ENCODE peak calls at places on chromosome 18, in four cellular contexts. One of them, this sample, is unnamed.

GRCh38 chr18:44895176-44895798 is 214.6 kb downstream of the SETBP1 start:
- DNase-seq in GM12878: peak; percentile 53
- DNase-seq in K562: peak; percentile 22
- DNase-seq in HL-60: peak; percentile 27
- DNase-seq in this sample: no peak

GRCh38 chr18:1014496-1014895 is 109.8 kb downstream of the ADCYAP1 start:
- DNase-seq in GM12878: no peak
- DNase-seq in K562: no peak
- DNase-seq in HL-60: no peak
- DNase-seq in this sample: no peak

GRCh38 chr18:13414102-13414501 is 195.5 kb downstream of the LDLRAD4 start:
- DNase-seq in HL-60: no peak
- DNase-seq in GM12878: no peak
- DNase-seq in K562: no peak
- DNase-seq in this sample: no peak

GRCh38 chr18:68623342-68623741 is 91.6 kb downstream of the TMX3 start:
- DNase-seq in K562: peak; percentile 13
- DNase-seq in GM12878: no peak
- DNase-seq in HL-60: peak; percentile 5
- DNase-seq in this sample: peak; percentile 19

GRCh38 chr18:74284501-74285004 is 7.2 kb downstream of the CYB5A start:
- DNase-seq in HL-60: no peak
- DNase-seq in K562: no peak
- DNase-seq in GM12878: no peak
- DNase-seq in this sample: no peak

GRCh38 chr18:32438173-32438572 is 32.5 kb downstream of the GAREM1 start:
- DNase-seq in K562: no peak
- DNase-seq in HL-60: no peak
- DNase-seq in GM12878: no peak
- DNase-seq in this sample: no peak

GRCh38 chr18:37922162-37922561 is 356.6 kb upstream of the CELF4 start:
- DNase-seq in HL-60: no peak
- DNase-seq in GM12878: no peak
- DNase-seq in K562: no peak
- DNase-seq in this sample: no peak

GRCh38 chr18:76679877-76680276 is 142.5 kb upstream of the ZNF236 start:
- DNase-seq in HL-60: no peak
- DNase-seq in K562: no peak
- DNase-seq in GM12878: no peak
- DNase-seq in this sample: no peak

GRCh38 chr18:2794159-2794558 is 52.6 kb upstream of the EMILIN2 start:
- DNase-seq in K562: no peak
- DNase-seq in HL-60: no peak
- DNase-seq in GM12878: no peak
- DNase-seq in this sample: no peak

GRCh38 chr18:51580580-51580979 is 383.1 kb upstream of the MEX3C start:
- DNase-seq in K562: no peak
- DNase-seq in HL-60: no peak
- DNase-seq in GM12878: no peak
- DNase-seq in this sample: no peak

GRCh38 chr18:76056467-76057194 is 438.4 kb downstream of the ZNF516 start:
- DNase-seq in GM12878: no peak
- DNase-seq in K562: no peak
- DNase-seq in HL-60: no peak
- DNase-seq in this sample: no peak

DNA sequence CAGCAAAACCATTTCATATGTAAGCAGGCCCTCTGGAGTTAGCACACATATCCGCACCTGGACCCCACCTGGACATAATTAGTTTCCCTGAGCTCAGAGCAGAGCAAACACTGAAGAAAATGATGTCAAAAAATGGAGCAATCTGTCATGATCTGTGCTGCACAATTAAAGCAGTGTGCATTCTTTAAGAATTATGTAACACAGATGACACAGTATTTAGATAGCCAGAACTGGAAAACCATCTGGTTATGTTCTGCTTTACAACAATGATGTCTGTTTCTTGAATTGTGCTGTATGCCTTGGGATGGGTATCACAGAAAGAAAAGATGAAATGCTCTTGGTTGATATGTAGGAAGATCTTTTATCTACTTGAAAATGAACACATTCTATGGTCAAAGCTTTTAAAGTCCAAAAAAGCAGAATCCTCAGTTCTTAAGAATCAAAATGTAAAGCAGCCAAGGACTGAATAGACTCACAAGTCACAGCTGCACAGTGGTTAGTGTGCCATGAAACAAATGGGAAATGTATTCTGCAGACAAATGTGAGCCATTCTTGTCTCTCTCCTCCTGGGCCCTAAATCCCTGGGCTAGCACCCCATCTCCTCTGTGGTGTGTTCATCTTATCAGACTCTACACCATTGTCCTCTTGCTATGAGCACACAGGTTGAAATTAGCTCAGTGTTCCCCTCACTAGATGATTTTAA is 36.8 kb downstream of the HRH4 start:
- DNase-seq in K562: no peak
- DNase-seq in HL-60: no peak
- DNase-seq in GM12878: no peak
- DNase-seq in this sample: no peak
- TF ChIP-seq SPI1 in K562: no peak
- TF ChIP-seq SPI1 in HL-60: no peak
- TF ChIP-seq SPI1 in GM12878: no peak
- TF ChIP-seq SPI1 in this sample: no peak

DNA sequence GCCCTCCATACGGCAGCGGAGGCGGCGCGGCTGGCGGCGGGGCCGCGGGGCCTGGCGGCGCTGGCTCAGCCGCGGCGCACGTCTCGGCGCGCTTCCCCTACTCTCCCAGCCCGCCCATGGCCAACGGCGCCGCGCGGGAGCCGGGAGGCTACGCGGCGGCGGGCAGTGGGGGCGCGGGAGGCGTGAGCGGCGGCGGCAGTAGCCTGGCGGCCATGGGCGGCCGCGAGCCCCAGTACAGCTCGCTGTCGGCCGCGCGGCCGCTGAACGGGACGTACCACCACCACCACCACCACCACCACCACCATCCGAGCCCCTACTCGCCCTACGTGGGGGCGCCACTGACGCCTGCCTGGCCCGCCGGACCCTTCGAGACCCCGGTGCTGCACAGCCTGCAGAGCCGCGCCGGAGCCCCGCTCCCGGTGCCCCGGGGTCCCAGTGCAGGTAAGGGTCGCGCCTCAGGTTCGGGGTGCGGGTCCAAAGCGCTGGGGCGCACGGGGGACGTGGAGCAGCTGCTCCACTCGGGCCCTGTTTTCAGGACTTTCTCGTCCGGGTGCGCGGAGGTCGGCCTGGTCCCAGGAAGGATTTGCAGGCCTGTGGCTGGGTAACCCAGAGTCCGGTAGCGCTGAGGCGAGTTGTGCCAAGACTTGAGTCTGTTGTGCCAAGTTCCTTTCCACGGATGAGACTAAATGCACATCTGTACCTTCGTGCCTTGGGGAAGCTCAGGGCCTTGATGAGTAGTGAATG is 2.6 kb downstream of the GATA6 start:
- DNase-seq in HL-60: no peak
- DNase-seq in GM12878: no peak
- DNase-seq in K562: no peak
- DNase-seq in this sample: no peak
- TF ChIP-seq SPI1 in HL-60: no peak
- TF ChIP-seq SPI1 in GM12878: no peak
- TF ChIP-seq SPI1 in K562: no peak
- TF ChIP-seq SPI1 in this sample: no peak

GRCh38 chr18:47397671-47398319 is 146.3 kb upstream of the SKOR2 start:
- DNase-seq in K562: peak; percentile 44
- DNase-seq in GM12878: no peak
- DNase-seq in HL-60: peak; percentile 6
- DNase-seq in this sample: no peak
- TF ChIP-seq SPI1 in K562: no peak
- TF ChIP-seq SPI1 in GM12878: no peak
- TF ChIP-seq SPI1 in HL-60: no peak
- TF ChIP-seq SPI1 in this sample: no peak

DNA sequence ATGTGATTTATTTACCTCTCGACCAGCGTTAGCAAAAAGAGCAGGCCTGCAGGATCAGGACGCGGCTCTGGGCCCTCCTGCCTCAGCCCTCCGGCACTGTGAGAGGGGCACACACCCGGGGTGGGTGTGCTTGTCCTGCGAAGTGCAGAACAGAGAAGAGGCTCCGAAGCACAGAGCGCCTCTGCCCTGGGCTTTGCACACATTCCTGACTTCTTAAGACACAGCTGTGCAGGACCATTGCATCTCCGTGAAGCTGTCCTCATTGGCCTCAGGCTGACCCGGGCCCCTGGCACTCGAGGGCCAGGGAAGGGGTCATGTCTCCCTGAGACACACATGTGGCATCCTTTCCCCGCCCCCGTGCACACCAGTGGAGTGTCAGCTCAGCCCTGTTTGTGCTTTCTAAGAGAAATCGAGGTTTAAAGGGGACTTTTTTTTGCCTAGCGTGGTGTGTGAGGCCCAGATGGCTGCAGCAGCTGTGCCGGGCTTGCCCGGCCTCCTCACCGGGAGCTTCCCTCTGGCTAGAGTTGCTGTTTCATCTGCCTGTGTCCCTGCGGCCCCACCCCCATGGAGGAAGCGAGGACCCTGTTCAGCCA is 9.9 kb upstream of the NFATC1 start:
- DNase-seq in HL-60: no peak
- DNase-seq in GM12878: no peak
- DNase-seq in K562: no peak
- DNase-seq in this sample: no peak
- TF ChIP-seq SPI1 in HL-60: no peak
- TF ChIP-seq SPI1 in GM12878: no peak
- TF ChIP-seq SPI1 in K562: no peak
- TF ChIP-seq SPI1 in this sample: no peak

This sample was measured in GM12891.